ENCODE peak calls at places on chromosome 13, in nine cellular contexts. I is GM12864, Z is heart left ventricle, W is IMR-90, M is heart right ventricle, T is RWPE1, E is right atrium auricular region, K is GM12865, Y is astrocyte of the cerebellum. G is an unnamed sample.
A peak's percentile ranks its signal among the peaks of the same experiment; 100 is the strongest.

GRCh38 chr13:76832258-76832988 is 53.8 kb downstream of the KCTD12 start:
- DNase-seq in I (no peak), Z (no peak), W (no peak), M (no peak), T (no peak), E (no peak), K (no peak), Y (no peak), G (no peak)

GRCh38 chr13:44140146-44140545 is 233.5 kb upstream of the SERP2 start:
- DNase-seq in I (no peak), Z (no peak), W (no peak), M (no peak), T (no peak), E (no peak), K (no peak), Y (no peak), G (no peak)

GRCh38 chr13:71303144-71303543 is 563.9 kb downstream of the DACH1 start:
- DNase-seq in I (no peak), Z (no peak), W (no peak), M (no peak), T (no peak), E (no peak), K (no peak), Y (no peak), G (no peak)

GRCh38 chr13:28744091-28744536 is 25.3 kb upstream of the SLC46A3 start:
- DNase-seq in I (no peak), Z (no peak), W (peak; percentile 80), M (no peak), T (no peak), E (peak; percentile 66), K (no peak), Y (peak; percentile 73), G (no peak)

GRCh38 chr13:97212540-97213146 is 9.5 kb upstream of the MBNL2 start:
- DNase-seq in I (no peak), Z (no peak), W (peak; percentile 49), M (no peak), T (peak; percentile 38), E (no peak), K (peak; percentile 37), Y (no peak), G (no peak)

GRCh38 chr13:33817513-33817842 is 471 bp upstream of the RFC3 start:
- DNase-seq in I (no peak), Z (no peak), W (peak; percentile 2), M (no peak), T (no peak), E (no peak), K (no peak), Y (no peak), G (no peak)

GRCh38 chr13:36030670-36031331 is 100.4 kb downstream of the DCLK1 start:
- DNase-seq in I (no peak), Z (no peak), W (peak; percentile 18), M (no peak), T (peak; percentile 47), E (no peak), K (no peak), Y (peak; percentile 89), G (no peak)

GRCh38 chr13:96650301-96650886 is 343.9 kb downstream of the OXGR1 start:
- DNase-seq in I (peak; percentile 3), Z (no peak), W (no peak), M (no peak), T (no peak), E (no peak), K (peak; percentile 24), Y (peak; percentile 71), G (peak; percentile 74)

GRCh38 chr13:37667631-37668161 is 69.1 kb upstream of the POSTN start:
- DNase-seq in I (no peak), Z (no peak), W (no peak), M (no peak), T (no peak), E (no peak), K (no peak), Y (no peak), G (no peak)

GRCh38 chr13:114198556-114198955 is 19.5 kb downstream of the CFAP97D2 start:
- DNase-seq in I (no peak), Z (no peak), W (no peak), M (no peak), T (no peak), E (no peak), K (no peak), Y (no peak), G (no peak)

GRCh38 chr13:46731535-46731934 is 65.4 kb downstream of the ESD start:
- DNase-seq in I (no peak), Z (no peak), W (no peak), M (no peak), T (no peak), E (no peak), K (no peak), Y (no peak), G (no peak)

GRCh38 chr13:46726347-46726746 is 70.6 kb downstream of the ESD start:
- DNase-seq in I (no peak), Z (no peak), W (no peak), M (no peak), T (no peak), E (no peak), K (no peak), Y (no peak), G (no peak)

GRCh38 chr13:46728777-46729176 is 68.2 kb downstream of the ESD start:
- DNase-seq in I (peak; percentile 7), Z (no peak), W (no peak), M (no peak), T (no peak), E (no peak), K (peak; percentile 34), Y (no peak), G (no peak)
- TF ChIP-seq CTCF in I (peak; percentile 26), Z (no peak), W (peak; percentile 6), M (no peak), T (no peak), E (no peak), K (peak; percentile 25), Y (no peak), G (peak; percentile 45)

DNA sequence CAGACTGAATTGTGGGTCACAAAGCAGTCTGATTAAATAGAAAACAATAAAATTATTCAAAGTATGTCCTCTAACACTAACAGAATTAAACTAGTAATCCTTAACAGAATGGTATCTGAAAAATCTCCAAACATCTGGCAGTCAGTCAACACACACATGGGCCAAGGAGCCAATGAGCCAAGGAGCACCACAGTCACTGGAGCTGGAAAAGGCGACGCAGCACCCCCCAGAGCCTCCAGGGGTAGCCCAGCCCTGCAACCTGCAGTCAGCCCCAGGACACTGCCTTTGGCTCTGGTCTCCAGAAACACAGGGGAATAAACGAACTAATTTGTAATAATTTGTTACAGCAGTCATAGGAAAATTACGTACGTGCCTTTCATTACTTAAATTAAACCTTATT is 12.3 kb downstream of the TUBGCP3 start:
- DNase-seq in I (no peak), Z (no peak), W (no peak), M (no peak), T (no peak), E (no peak), K (no peak), Y (no peak), G (no peak)
- TF ChIP-seq CTCF in I (no peak), Z (no peak), W (no peak), M (no peak), T (no peak), E (no peak), K (no peak), Y (no peak), G (peak; percentile 12)

DNA sequence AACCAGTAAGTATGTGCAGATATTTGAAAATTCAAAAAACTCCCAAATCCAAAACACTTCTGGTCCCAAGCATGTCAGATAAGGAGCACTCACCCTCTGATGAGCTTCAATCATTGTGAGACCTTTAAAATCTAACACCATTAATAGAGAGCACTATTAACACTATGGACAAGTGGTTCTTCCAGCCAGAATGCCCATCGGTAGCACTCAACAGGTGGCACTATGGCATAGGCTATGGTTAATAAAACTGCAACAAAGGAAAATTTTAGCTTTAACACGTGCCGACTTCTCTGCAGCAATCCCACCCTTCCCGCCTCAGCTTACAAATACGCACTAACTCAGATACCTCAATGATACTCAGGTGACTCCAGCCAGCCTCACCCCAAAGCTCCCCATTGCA is 62.3 kb downstream of the COL4A2 start:
- DNase-seq in I (no peak), Z (no peak), W (no peak), M (no peak), T (no peak), E (no peak), K (no peak), Y (no peak), G (no peak)
- TF ChIP-seq CTCF in I (no peak), Z (no peak), W (no peak), M (no peak), T (no peak), E (no peak), K (no peak), Y (no peak), G (peak; percentile 19)

GRCh38 chr13:30572859-30573275 is 44.9 kb upstream of the USPL1 start:
- DNase-seq in I (no peak), Z (no peak), W (peak; percentile 57), M (no peak), T (peak; percentile 23), E (no peak), K (peak; percentile 59), Y (no peak), G (no peak)
- TF ChIP-seq CTCF in I (peak; percentile 27), Z (peak; percentile 44), W (peak; percentile 49), M (no peak), T (peak; percentile 51), E (no peak), K (peak; percentile 14), Y (peak; percentile 32), G (peak; percentile 46)

GRCh38 chr13:83881031-83881727 is 1.1 kb downstream of the SLITRK1 start:
- DNase-seq in I (no peak), Z (no peak), W (no peak), M (no peak), T (no peak), E (no peak), K (no peak), Y (no peak), G (no peak)

GRCh38 chr13:83884141-83884540 is 1.9 kb upstream of the SLITRK1 start:
- DNase-seq in I (no peak), Z (no peak), W (no peak), M (no peak), T (no peak), E (no peak), K (no peak), Y (no peak), G (no peak)

GRCh38 chr13:83883061-83883523 is 818 bp upstream of the SLITRK1 start:
- DNase-seq in I (no peak), Z (no peak), W (no peak), M (no peak), T (no peak), E (no peak), K (no peak), Y (no peak), G (no peak)

GRCh38 chr13:83881917-83882625 is at the start of gene SLITRK1:
- DNase-seq in I (no peak), Z (no peak), W (peak; percentile 19), M (peak; percentile 35), T (peak; percentile 51), E (no peak), K (peak; percentile 26), Y (peak; percentile 60), G (no peak)

GRCh38 chr13:83882626-83882959 is 319 bp upstream of the SLITRK1 start:
- DNase-seq in I (no peak), Z (no peak), W (no peak), M (no peak), T (no peak), E (no peak), K (no peak), Y (no peak), G (no peak)
- TF ChIP-seq CTCF in I (no peak), Z (no peak), W (no peak), M (no peak), T (no peak), E (no peak), K (no peak), Y (no peak), G (no peak)

GRCh38 chr13:110561335-110562033 is at the start of gene RAB20:
- DNase-seq in I (peak; percentile 22), Z (peak; percentile 92), W (peak; percentile 76), M (peak; percentile 90), T (peak; percentile 87), E (peak; percentile 90), K (peak; percentile 71), Y (peak; percentile 38), G (no peak)
- TF ChIP-seq CTCF in I (no peak), Z (no peak), W (no peak), M (no peak), T (no peak), E (no peak), K (no peak), Y (no peak), G (no peak)